ENCODE peak calls at places on chromosomes 1 and 21, in nine cellular contexts. N, H, Q, I, A, V, B, R and J are unnamed samples.

GRCh38 chr1:51264470-51264869 is 28.4 kb downstream of the RNF11 start:
- DNase-seq in N (no peak), H (no peak), Q (no peak), I (peak), A (no peak), V (no peak), B (no peak), R (no peak), J (no peak)

GRCh38 chr1:89352421-89352820 is 11.4 kb upstream of the GBP6 start:
- DNase-seq in N (no peak), H (no peak), Q (no peak), I (no peak), A (no peak), V (no peak), B (no peak), R (no peak), J (no peak)

GRCh38 chr1:188782220-188782841 is 1695.3 kb downstream of the BRINP3 start:
- DNase-seq in N (peak), H (no peak), Q (no peak), I (peak), A (no peak), V (peak), B (no peak), R (no peak), J (no peak)

GRCh38 chr1:205072286-205072685 is 12.0 kb downstream of the TMEM81 start:
- DNase-seq in N (no peak), H (no peak), Q (no peak), I (no peak), A (no peak), V (no peak), B (no peak), R (no peak), J (no peak)

GRCh38 chr1:17274186-17275170 is 25.6 kb downstream of the PADI3 start:
- DNase-seq in N (peak), H (no peak), Q (peak), I (peak), A (no peak), V (peak), B (no peak), R (no peak), J (peak)

GRCh38 chr1:203046984-203047630 is 20.8 kb downstream of the PPFIA4 start:
- DNase-seq in N (peak), H (no peak), Q (no peak), I (no peak), A (no peak), V (no peak), B (no peak), R (peak), J (no peak)

GRCh38 chr1:32334864-32335618 is 992 bp downstream of the MARCKSL1 start:
- DNase-seq in N (peak), H (peak), Q (peak), I (no peak), A (peak), V (no peak), B (peak), R (peak), J (peak)

GRCh38 chr1:65308781-65309316 is 494 bp upstream of the DNAJC6 start:
- DNase-seq in N (no peak), H (no peak), Q (no peak), I (no peak), A (no peak), V (no peak), B (no peak), R (peak), J (no peak)

GRCh38 chr1:225500589-225501192 is 72.9 kb upstream of the LBR start:
- DNase-seq in N (no peak), H (no peak), Q (no peak), I (no peak), A (no peak), V (no peak), B (no peak), R (no peak), J (no peak)

GRCh38 chr1:36358514-36359084 is 27.1 kb downstream of the STK40 start:
- DNase-seq in N (no peak), H (no peak), Q (no peak), I (no peak), A (no peak), V (no peak), B (no peak), R (peak), J (no peak)

GRCh38 chr1:113007706-113008364 is 51.8 kb upstream of the SLC16A1 start:
- DNase-seq in N (peak), H (no peak), Q (no peak), I (no peak), A (no peak), V (no peak), B (no peak), R (no peak), J (no peak)

GRCh38 chr1:241640149-241640866 is at the start of the genes CHML and OPN3:
- DNase-seq in N (peak), H (peak), Q (peak), I (peak), A (peak), V (peak), B (peak), R (peak), J (peak)

GRCh38 chr21:17498586-17498985 is 14.3 kb upstream of the CXADR start:
- DNase-seq in N (no peak), H (no peak), Q (no peak), I (no peak), A (no peak), V (no peak), B (no peak), R (no peak), J (no peak)

GRCh38 chr1:229098903-229099578 is 171.9 kb upstream of the RAB4A start:
- DNase-seq in N (peak), H (no peak), Q (no peak), I (no peak), A (no peak), V (no peak), B (no peak), R (no peak), J (no peak)

GRCh38 chr1:206949208-206949607 is 2.9 kb upstream of the PIGR start:
- DNase-seq in N (no peak), H (no peak), Q (no peak), I (no peak), A (no peak), V (no peak), B (no peak), R (no peak), J (peak)

GRCh38 chr1:76862447-76862846 is 4.8 kb upstream of the ST6GALNAC5 start:
- DNase-seq in N (no peak), H (no peak), Q (no peak), I (no peak), A (no peak), V (no peak), B (no peak), R (no peak), J (no peak)

GRCh38 chr1:227542153-227543120 is 20.9 kb upstream of the ZNF678 start:
- DNase-seq in N (peak), H (peak), Q (peak), I (peak), A (peak), V (peak), B (peak), R (peak), J (peak)

GRCh38 chr1:232049335-232049734 is 422.7 kb downstream of the DISC1 start:
- DNase-seq in N (no peak), H (no peak), Q (no peak), I (no peak), A (no peak), V (no peak), B (no peak), R (no peak), J (no peak)

GRCh38 chr1:4563586-4563985 is 90.8 kb upstream of the AJAP1 start:
- DNase-seq in N (no peak), H (no peak), Q (no peak), I (no peak), A (no peak), V (no peak), B (no peak), R (no peak), J (no peak)

GRCh38 chr1:158026641-158027040 is 33.2 kb downstream of the KIRREL1 start:
- DNase-seq in N (no peak), H (no peak), Q (no peak), I (no peak), A (no peak), V (no peak), B (no peak), R (no peak), J (no peak)

GRCh38 chr1:2275796-2276536 is 47.8 kb downstream of the SKI start:
- DNase-seq in N (peak), H (no peak), Q (no peak), I (no peak), A (no peak), V (no peak), B (no peak), R (no peak), J (no peak)

GRCh38 chr1:186374313-186375151 is 521 bp downstream of the TPR start:
- DNase-seq in N (peak), H (no peak), Q (no peak), I (peak), A (no peak), V (peak), B (peak), R (no peak), J (no peak)

GRCh38 chr1:196678510-196678884 is 26.7 kb downstream of the CFH start:
- DNase-seq in N (no peak), H (no peak), Q (no peak), I (no peak), A (no peak), V (no peak), B (no peak), R (no peak), J (no peak)